ENCODE peak calls at places on chromosomes 4 and X, in seven cellular contexts. W, O, U, N, F, K and Y are unnamed samples.

GRCh38 chrX:41711021-41711667 is 12.8 kb upstream of the GPR82 start:
- DNase-seq in W (no peak), O (no peak), U (no peak), N (no peak), F (no peak), K (no peak), Y (no peak)

GRCh38 chr4:25884040-25884788 is 21.4 kb upstream of the SEL1L3 start:
- DNase-seq in W (no peak), O (no peak), U (no peak), N (peak), F (no peak), K (no peak), Y (no peak)

GRCh38 chrX:100731441-100732281 is at the start of gene SYTL4:
- DNase-seq in W (no peak), O (peak), U (no peak), N (no peak), F (peak), K (peak), Y (peak)

GRCh38 chr4:26493461-26493860 is 3.2 kb upstream of the CCKAR start:
- DNase-seq in W (no peak), O (no peak), U (no peak), N (no peak), F (no peak), K (no peak), Y (no peak)

GRCh38 chr4:76624271-76624681 is 189.2 kb downstream of the SHROOM3 start:
- DNase-seq in W (no peak), O (no peak), U (peak), N (peak), F (no peak), K (peak), Y (no peak)

GRCh38 chr4:155411546-155411945 is 34.8 kb upstream of the MAP9 start:
- DNase-seq in W (no peak), O (no peak), U (no peak), N (no peak), F (no peak), K (no peak), Y (no peak)

GRCh38 chr4:140718240-140718639 is 37.9 kb downstream of the TBC1D9 start:
- DNase-seq in W (no peak), O (no peak), U (no peak), N (peak), F (no peak), K (no peak), Y (no peak)

GRCh38 chr4:53098681-53099121 is 236.6 kb downstream of the RASL11B start:
- DNase-seq in W (no peak), O (no peak), U (no peak), N (peak), F (no peak), K (no peak), Y (no peak)

GRCh38 chr4:130703211-130703920 is 1607.4 kb downstream of the C4orf33 start:
- DNase-seq in W (no peak), O (no peak), U (no peak), N (no peak), F (no peak), K (no peak), Y (no peak)

GRCh38 chr4:100190643-100191600 is 654 bp upstream of the DDIT4L start:
- DNase-seq in W (no peak), O (no peak), U (peak), N (peak), F (no peak), K (no peak), Y (no peak)

GRCh38 chr4:22500831-22501714 is 14.8 kb downstream of the ADGRA3 start:
- DNase-seq in W (no peak), O (no peak), U (peak), N (peak), F (no peak), K (no peak), Y (no peak)

GRCh38 chr4:157907224-157907623 is 265.6 kb downstream of the GASK1B start:
- DNase-seq in W (no peak), O (no peak), U (no peak), N (no peak), F (no peak), K (no peak), Y (no peak)

GRCh38 chr4:24278693-24279092 is 305.7 kb downstream of the DHX15 start:
- DNase-seq in W (no peak), O (no peak), U (no peak), N (peak), F (no peak), K (no peak), Y (no peak)

GRCh38 chr4:76275486-76276126 is 24.1 kb downstream of the FAM47E start:
- DNase-seq in W (no peak), O (no peak), U (peak), N (no peak), F (no peak), K (no peak), Y (no peak)

GRCh38 chr4:165540206-165540865 is 161.5 kb downstream of the CPE start:
- DNase-seq in W (no peak), O (no peak), U (no peak), N (no peak), F (no peak), K (no peak), Y (no peak)

GRCh38 chrX:1592863-1593201 is 1.4 kb downstream of the AKAP17A start:
- DNase-seq in W (no peak), O (peak), U (no peak), N (peak), F (peak), K (peak), Y (no peak)

GRCh38 chrX:275967-276587 is 5.1 kb upstream of the PLCXD1 start:
- DNase-seq in W (no peak), O (peak), U (peak), N (peak), F (no peak), K (no peak), Y (peak)

GRCh38 chrX:77910108-77910840 is at the start of gene ATP7A:
- DNase-seq in W (peak), O (peak), U (peak), N (peak), F (peak), K (peak), Y (peak)
- TF ChIP-seq POLR2A in W (peak), O (no peak), U (peak), N (peak), F (peak), K (no peak), Y (peak)

DNA sequence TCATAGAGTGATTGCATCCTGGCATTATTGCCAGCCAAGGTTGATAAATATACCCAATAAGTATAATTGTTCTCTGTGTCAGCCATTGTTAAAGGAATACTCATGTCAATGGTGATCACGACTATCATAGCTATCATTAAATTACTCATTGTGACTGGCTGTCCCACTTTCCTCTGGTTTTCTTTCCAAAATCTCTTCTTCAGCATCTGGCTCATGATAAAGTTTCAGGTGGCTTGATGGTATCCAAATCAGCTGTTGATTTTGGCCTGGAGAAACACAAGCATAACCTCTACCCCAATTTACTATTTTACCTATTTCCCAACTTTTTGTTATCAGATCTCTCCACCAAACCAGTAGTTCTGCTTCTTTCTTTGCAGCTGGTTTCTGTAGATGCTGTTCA is 67.1 kb upstream of the SPIN2A start:
- DNase-seq in W (no peak), O (no peak), U (no peak), N (no peak), F (no peak), K (no peak), Y (no peak)
- TF ChIP-seq POLR2A in W (no peak), O (no peak), U (no peak), N (no peak), F (no peak), K (no peak), Y (no peak)

GRCh38 chrX:91434351-91435168 is at the start of gene PABPC5:
- DNase-seq in W (no peak), O (peak), U (peak), N (peak), F (peak), K (peak), Y (no peak)
- TF ChIP-seq POLR2A in W (peak), O (no peak), U (no peak), N (peak), F (no peak), K (peak), Y (no peak)

DNA sequence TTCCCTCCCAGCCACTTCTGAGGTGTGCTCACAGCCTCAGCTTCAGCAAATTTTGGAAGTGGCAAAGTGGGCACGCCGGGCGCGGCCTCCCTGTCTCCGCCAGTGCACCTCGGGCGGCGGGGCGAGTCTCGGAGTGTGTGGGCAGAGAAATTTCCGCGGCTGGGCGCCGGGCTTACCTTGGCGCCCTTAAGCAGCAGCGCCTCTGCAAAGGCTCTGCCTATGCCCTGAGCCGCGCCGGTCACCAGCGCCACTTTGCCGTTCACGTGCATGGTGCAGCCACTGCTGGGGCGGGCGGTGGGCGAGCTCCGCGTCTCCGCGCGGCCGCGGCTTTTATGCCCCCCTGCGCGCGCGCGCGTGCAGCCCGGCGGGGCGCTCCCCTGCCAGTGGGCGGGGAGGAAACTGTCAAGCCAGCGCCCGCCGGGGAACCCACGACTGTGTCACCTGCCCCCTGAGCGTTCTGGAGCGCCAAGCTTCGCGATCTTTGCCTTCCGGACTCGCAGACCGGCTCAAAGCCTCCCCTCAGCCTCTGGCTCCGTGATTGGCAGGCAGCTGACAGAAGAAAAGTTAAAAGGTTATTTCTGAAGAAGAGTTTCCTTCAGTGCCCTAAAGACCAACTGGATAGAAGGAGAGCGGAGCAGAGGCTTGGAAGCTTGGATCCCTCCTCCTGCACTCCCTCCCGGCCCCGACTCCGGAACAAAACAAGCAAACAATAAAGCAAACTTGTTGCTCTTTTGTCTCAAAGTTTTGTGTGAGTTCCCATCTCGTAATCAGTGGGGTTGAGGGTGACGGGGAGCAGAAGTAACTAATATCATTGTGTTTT is at the start of gene HPGD:
- DNase-seq in W (no peak), O (peak), U (peak), N (no peak), F (peak), K (no peak), Y (no peak)
- TF ChIP-seq POLR2A in W (peak), O (no peak), U (peak), N (no peak), F (peak), K (no peak), Y (no peak)

DNA sequence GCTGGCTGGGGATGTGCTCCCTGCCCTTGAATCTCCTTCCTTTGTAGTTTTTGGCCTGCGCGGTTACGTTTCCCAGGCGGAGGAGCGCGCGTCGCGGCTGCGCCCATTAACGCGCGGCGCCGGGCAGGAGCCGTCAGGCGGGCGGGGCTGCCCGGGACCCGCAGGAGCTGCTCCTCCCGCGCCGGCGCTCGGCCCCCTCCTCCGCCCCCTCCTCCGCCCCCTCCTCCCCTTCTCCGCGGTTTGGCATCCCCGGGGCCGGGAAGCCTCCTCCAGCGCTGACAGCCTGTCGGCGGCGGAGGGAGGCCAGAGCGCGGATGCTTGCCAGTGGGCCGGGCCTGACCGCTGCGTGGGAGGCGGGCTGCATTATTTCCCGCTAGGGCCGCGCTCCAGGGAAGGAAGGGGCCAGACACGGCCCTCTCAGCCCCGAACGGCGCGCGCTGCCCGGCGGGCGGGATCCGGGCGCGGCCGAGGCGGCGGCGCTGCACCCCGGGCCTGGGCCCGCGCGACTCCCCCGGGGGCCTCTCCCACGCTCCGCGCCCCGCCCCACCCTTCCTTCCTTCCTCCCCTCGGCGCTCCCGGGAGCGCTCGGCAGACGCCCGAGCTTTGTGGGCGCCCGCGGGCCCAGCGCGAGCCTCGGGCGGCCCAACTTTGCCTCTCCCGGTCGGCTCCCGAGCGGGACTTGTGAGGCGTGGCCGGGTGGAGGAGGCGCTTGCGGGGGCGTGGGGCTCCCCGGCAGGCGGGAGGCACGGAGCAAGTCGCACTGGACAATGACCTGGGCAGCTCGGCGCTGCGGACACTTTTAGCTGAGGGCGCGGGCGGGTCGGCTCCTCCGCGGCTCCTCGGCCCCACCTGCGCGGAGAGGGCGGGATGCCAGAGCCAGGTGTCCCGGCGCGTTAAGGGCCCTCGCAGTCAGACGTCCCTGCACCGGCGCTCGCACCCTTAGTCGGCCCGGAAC is at the start of gene DCLK2:
- DNase-seq in W (no peak), O (peak), U (peak), N (peak), F (peak), K (peak), Y (peak)
- TF ChIP-seq POLR2A in W (no peak), O (no peak), U (peak), N (peak), F (no peak), K (peak), Y (no peak)

GRCh38 chr4:77819836-77820679 is 890 bp upstream of the CNOT6L start:
- DNase-seq in W (peak), O (peak), U (peak), N (peak), F (peak), K (peak), Y (peak)
- TF ChIP-seq POLR2A in W (peak), O (no peak), U (peak), N (peak), F (peak), K (peak), Y (peak)

GRCh38 chrX:23784487-23785301 is 1.7 kb downstream of the SAT1 start:
- DNase-seq in W (no peak), O (no peak), U (peak), N (peak), F (peak), K (no peak), Y (no peak)
- TF ChIP-seq POLR2A in W (no peak), O (no peak), U (no peak), N (peak), F (no peak), K (no peak), Y (no peak)

GRCh38 chr4:109730294-109731051 is 603 bp upstream of the PLA2G12A start:
- DNase-seq in W (peak), O (peak), U (peak), N (peak), F (peak), K (peak), Y (no peak)
- TF ChIP-seq POLR2A in W (no peak), O (no peak), U (no peak), N (no peak), F (no peak), K (no peak), Y (no peak)

DNA sequence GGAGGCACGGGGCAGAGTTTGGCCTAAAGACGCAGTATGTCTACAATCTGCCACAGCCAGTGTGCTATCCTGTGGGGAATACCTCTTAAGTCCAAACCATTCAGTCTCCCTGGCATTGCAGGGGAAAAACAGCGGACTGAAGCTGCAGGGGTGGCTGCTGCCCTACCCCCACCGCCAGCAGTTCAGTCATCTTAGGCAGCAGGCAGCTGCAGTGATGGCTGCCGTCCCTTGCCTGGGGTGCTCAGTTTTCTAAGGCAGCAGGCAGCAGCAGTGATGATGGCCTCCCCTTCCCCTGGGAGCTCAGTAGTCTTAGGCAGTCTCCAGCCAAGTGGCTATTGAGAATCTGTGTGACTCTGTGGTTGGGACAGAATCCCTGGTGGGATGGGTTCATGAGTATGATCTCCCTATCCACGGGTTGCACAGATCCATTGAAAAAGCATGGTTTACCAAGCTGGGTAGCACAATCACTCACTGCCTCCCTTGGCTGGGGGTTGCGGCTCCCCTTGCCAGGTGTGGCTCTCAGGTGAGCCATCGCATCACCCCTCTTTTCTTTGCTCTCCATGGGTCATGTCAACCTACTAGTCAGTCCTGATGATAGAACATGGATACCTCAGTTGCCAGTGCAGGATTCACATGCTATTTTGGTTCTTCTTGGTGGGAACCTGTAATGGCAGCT is 48.9 kb upstream of the GRID2 start:
- DNase-seq in W (no peak), O (no peak), U (no peak), N (no peak), F (no peak), K (no peak), Y (no peak)
- TF ChIP-seq POLR2A in W (no peak), O (no peak), U (no peak), N (no peak), F (no peak), K (no peak), Y (no peak)